ENCODE peak calls at places on chromosome 6, in four cellular contexts. U, B, E and R are unnamed samples.

GRCh38 chr6:39017481-39017880 is 31.1 kb upstream of the GLP1R start:
- DNase-seq in U (no peak), B (no peak), E (no peak), R (no peak)

GRCh38 chr6:26330835-26331808 is 33.9 kb upstream of the BTN3A2 start:
- DNase-seq in U (peak; percentile 53), B (no peak), E (peak; percentile 65), R (no peak)

GRCh38 chr6:52231411-52232127 is 12.7 kb downstream of the IL17F start:
- DNase-seq in U (no peak), B (no peak), E (no peak), R (no peak)

GRCh38 chr6:12148841-12149240 is 136.7 kb downstream of the HIVEP1 start:
- DNase-seq in U (no peak), B (no peak), E (peak; percentile 68), R (no peak)

GRCh38 chr6:135323202-135323668 is 142.1 kb downstream of the MYB start:
- DNase-seq in U (no peak), B (no peak), E (no peak), R (no peak)

GRCh38 chr6:101445527-101445926 is 52.0 kb downstream of the GRIK2 start:
- DNase-seq in U (no peak), B (no peak), E (no peak), R (no peak)

GRCh38 chr6:44494011-44494501 is 106.5 kb downstream of the CDC5L start:
- DNase-seq in U (no peak), B (no peak), E (peak; percentile 74), R (no peak)

GRCh38 chr6:49030621-49031020 is 432.4 kb downstream of the MMUT start:
- DNase-seq in U (no peak), B (no peak), E (no peak), R (no peak)